ENCODE peak calls at places on chromosomes 2 and 18, in seven cellular contexts. Z is activated T-cell treated with anti-CD3 and anti-CD28 coated beads, Interleukin-2, amount 50 U/mL, for 72 hours; Q is NCI-H1105; O is M059J; E is GM12865; B is activated naive CD8-positive, alpha-beta T cell treated with anti-CD3 and anti-CD28 coated beads, Interleukin-2, amount 50 U/mL, for 16 hours; C is iPS-NIHi11. H is an unnamed sample.

GRCh38 chr2:231521-232185 is 32.2 kb downstream of the SH3YL1 start:
- DNase-seq in Q (no peak), B (no peak), O (no peak), Z (no peak), E (no peak), C (no peak), H (no peak)

GRCh38 chr2:240437861-240438809 is 2.7 kb downstream of the GPC1 start:
- DNase-seq in B (peak), E (peak), C (peak), Z (peak), Q (peak), O (peak), H (peak)

GRCh38 chr18:55136864-55137263 is 177.6 kb upstream of the CCDC68 start:
- DNase-seq in E (no peak), Z (no peak), Q (no peak), O (peak), C (no peak), B (no peak), H (no peak)

GRCh38 chr2:190255668-190256067 is 64.0 kb downstream of the HIBCH start:
- DNase-seq in O (no peak), Z (no peak), C (no peak), B (no peak), E (no peak), Q (no peak), H (no peak)

GRCh38 chr2:172962824-172963223 is 112.8 kb upstream of the MAP3K20 start:
- DNase-seq in C (no peak), B (no peak), O (peak), Q (no peak), Z (peak), E (no peak), H (no peak)

GRCh38 chr18:42474577-42474976 is 519.5 kb downstream of the PIK3C3 start:
- DNase-seq in Z (no peak), O (no peak), E (no peak), C (no peak), B (no peak), Q (no peak), H (no peak)

GRCh38 chr2:43619511-43619910 is 17.5 kb upstream of the PLEKHH2 start:
- DNase-seq in Q (no peak), E (no peak), O (no peak), B (no peak), C (no peak), Z (no peak), H (no peak)

GRCh38 chr18:74623047-74623816 is 25.6 kb downstream of the ZNF407 start:
- DNase-seq in E (no peak), Q (no peak), C (no peak), O (no peak), B (no peak), Z (peak), H (no peak)

GRCh38 chr18:76844742-76845477 is 22.6 kb downstream of the ZNF236 start:
- DNase-seq in Q (no peak), B (no peak), Z (no peak), E (no peak), O (no peak), C (no peak), H (no peak)

GRCh38 chr18:74800098-74800497 is 202.4 kb downstream of the ZNF407 start:
- DNase-seq in Z (no peak), O (no peak), C (no peak), Q (no peak), B (no peak), E (no peak), H (no peak)

GRCh38 chr2:32948266-32948665 is 1.5 kb downstream of the LTBP1 start:
- DNase-seq in O (no peak), E (no peak), Z (no peak), C (no peak), B (no peak), Q (no peak), H (no peak)

GRCh38 chr2:147847746-147848391 is 3.0 kb downstream of the ACVR2A start:
- DNase-seq in E (no peak), Q (no peak), O (no peak), C (no peak), Z (no peak), B (no peak), H (no peak)

GRCh38 chr2:204645018-204645775 is 99.9 kb downstream of the PARD3B start:
- DNase-seq in B (no peak), Z (no peak), C (no peak), Q (no peak), O (peak), E (no peak), H (no peak)

GRCh38 chr18:34880882-34881852 is 160.0 kb upstream of the MAPRE2 start:
- DNase-seq in O (peak), E (no peak), B (no peak), Z (no peak), Q (no peak), C (no peak), H (no peak)

GRCh38 chr2:26715528-26716270 is 23.2 kb downstream of the KCNK3 start:
- DNase-seq in Q (no peak), C (no peak), B (no peak), Z (no peak), O (no peak), E (no peak), H (no peak)

GRCh38 chr18:22169889-22170420 is 566 bp downstream of the GATA6 start:
- DNase-seq in E (peak), B (no peak), Q (peak), C (peak), O (peak), Z (peak), H (no peak)

GRCh38 chr2:203688798-203689197 is 17.6 kb upstream of the CD28 start:
- DNase-seq in C (peak), Q (no peak), Z (no peak), O (peak), E (peak), B (no peak), H (peak)

GRCh38 chr2:177606636-177607035 is 214.1 kb downstream of the AGPS start:
- DNase-seq in B (no peak), Q (no peak), C (no peak), O (peak), E (peak), Z (no peak), H (no peak)

GRCh38 chr2:110748489-110748867 is 16.1 kb downstream of the ACOXL start:
- DNase-seq in C (no peak), O (peak), Q (peak), E (peak), Z (peak), B (peak), H (no peak)

GRCh38 chr2:108324531-108325256 is 36.0 kb downstream of the SULT1C2 start:
- DNase-seq in Z (no peak), B (no peak), O (peak), C (no peak), Q (no peak), E (no peak), H (no peak)

GRCh38 chr2:98389248-98389605 is 43.0 kb downstream of the CNGA3 start:
- DNase-seq in B (no peak), C (no peak), Z (no peak), Q (no peak), O (no peak), E (no peak), H (no peak)